ENCODE peak calls at places on chromosomes 16 and 17, in seven cellular contexts. Q is HCT116, V is SK-N-SH, J is H1, W is NT2/D1, B is GM12878, Y is HepG2. X is an unnamed sample.

GRCh38 chr17:68704897-68705296 is 103.7 kb upstream of the FAM20A start:
- DNase-seq in B (no peak), Y (no peak), V (no peak), W (no peak), Q (no peak), J (no peak), X (no peak)

GRCh38 chr17:31494259-31495048 is 103.0 kb downstream of the RAB11FIP4 start:
- DNase-seq in V (no peak), Q (no peak), B (peak; percentile 83), J (no peak), Y (no peak), W (no peak), X (no peak)

GRCh38 chr17:16351831-16352230 is 1.4 kb downstream of the CENPV start:
- DNase-seq in Q (no peak), V (no peak), J (no peak), B (no peak), W (no peak), Y (no peak), X (no peak)

GRCh38 chr17:57493171-57493570 is 236.8 kb downstream of the MSI2 start:
- DNase-seq in B (no peak), W (no peak), V (no peak), Q (no peak), J (no peak), Y (no peak), X (no peak)

GRCh38 chr17:50149425-50150353 is 788 bp downstream of the PPP1R9B start:
- DNase-seq in Y (no peak), V (peak; percentile 84), B (no peak), J (no peak), W (no peak), Q (no peak), X (peak; percentile 77)

GRCh38 chr16:63856537-63856936 is 1265.3 kb downstream of the CDH11 start:
- DNase-seq in W (no peak), V (no peak), Q (no peak), Y (no peak), J (no peak), B (no peak), X (no peak)

GRCh38 chr16:71426069-71426879 is 15.6 kb downstream of the TLE7 start:
- DNase-seq in V (peak; percentile 69), B (peak; percentile 67), J (peak; percentile 99), Y (peak; percentile 99), Q (peak; percentile 95), W (peak; percentile 93), X (peak; percentile 70)

GRCh38 chr17:73747221-73748002 is 103.2 kb upstream of the SDK2 start:
- DNase-seq in Q (no peak), W (no peak), B (no peak), V (no peak), Y (no peak), J (no peak), X (no peak)

GRCh38 chr16:21100447-21100846 is 50.2 kb downstream of the DNAH3 start:
- DNase-seq in W (no peak), Q (peak; percentile 19), J (no peak), Y (no peak), V (no peak), B (no peak), X (no peak)

GRCh38 chr16:21104124-21104860 is 46.4 kb downstream of the DNAH3 start:
- DNase-seq in V (peak; percentile 12), W (no peak), B (no peak), J (no peak), Q (no peak), Y (no peak), X (no peak)

GRCh38 chr16:21097151-21097550 is 53.5 kb downstream of the DNAH3 start:
- DNase-seq in B (no peak), J (no peak), Q (no peak), W (no peak), V (no peak), Y (no peak), X (no peak)

DNA sequence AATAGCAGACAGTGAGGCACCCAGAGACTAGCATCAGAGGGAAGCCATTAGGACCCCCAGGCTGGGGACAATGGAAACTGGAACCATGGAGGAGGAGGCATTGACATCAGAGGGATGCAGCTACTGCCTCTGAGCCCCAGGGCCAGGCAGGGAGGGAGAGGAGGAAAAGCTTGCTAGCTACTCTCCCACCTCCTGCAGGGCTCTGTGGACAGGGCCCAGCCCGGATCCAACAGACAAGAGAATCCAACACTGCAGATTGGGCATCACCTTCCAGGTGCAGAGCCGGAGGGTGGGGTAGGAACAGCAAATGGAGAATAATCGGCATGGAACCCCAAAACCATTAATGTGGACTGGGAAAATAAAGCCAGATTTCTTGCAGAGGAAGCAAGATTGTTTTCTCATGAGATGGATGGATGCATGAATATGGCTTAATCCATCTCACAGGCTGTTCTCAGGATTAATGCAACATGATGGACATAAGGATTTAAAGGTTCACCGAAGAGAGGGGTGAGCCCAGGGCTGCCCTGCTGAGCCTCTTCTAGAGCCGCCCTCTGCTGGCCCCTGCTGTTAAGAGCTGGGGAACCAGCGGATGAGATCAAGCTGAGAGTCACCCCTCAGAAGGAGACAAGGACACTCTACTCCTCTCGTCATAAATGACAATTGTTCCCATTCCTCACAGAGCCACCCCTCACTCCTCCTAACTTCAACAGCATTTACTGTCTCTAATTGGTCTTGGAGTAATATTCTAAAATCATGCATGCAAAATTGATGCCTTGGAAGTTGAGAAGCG is 48.8 kb downstream of the DNAH3 start:
- DNase-seq in J (no peak), W (no peak), Y (peak; percentile 43), B (no peak), Q (peak; percentile 19), V (peak; percentile 11), X (no peak)
- TF ChIP-seq YY1 in J (no peak), W (no peak), Y (no peak), B (no peak), Q (no peak), V (no peak), X (no peak)

GRCh38 chr16:10940501-10941079 is 1.7 kb downstream of the DEXI start:
- DNase-seq in B (no peak), J (no peak), W (no peak), Q (no peak), Y (no peak), V (no peak), X (no peak)

GRCh38 chr16:10942352-10943297 is at the start of gene DEXI:
- DNase-seq in V (peak; percentile 100), J (peak; percentile 96), B (peak; percentile 69), Q (peak; percentile 72), Y (peak; percentile 92), W (peak; percentile 84), X (peak; percentile 100)

GRCh38 chr16:10938844-10939648 is 3.2 kb downstream of the DEXI start:
- DNase-seq in Q (no peak), V (no peak), W (no peak), J (no peak), B (no peak), Y (peak; percentile 56), X (no peak)

GRCh38 chr16:10939649-10940206 is 2.5 kb downstream of the DEXI start:
- DNase-seq in V (no peak), W (no peak), B (no peak), J (no peak), Q (no peak), Y (no peak), X (no peak)

DNA sequence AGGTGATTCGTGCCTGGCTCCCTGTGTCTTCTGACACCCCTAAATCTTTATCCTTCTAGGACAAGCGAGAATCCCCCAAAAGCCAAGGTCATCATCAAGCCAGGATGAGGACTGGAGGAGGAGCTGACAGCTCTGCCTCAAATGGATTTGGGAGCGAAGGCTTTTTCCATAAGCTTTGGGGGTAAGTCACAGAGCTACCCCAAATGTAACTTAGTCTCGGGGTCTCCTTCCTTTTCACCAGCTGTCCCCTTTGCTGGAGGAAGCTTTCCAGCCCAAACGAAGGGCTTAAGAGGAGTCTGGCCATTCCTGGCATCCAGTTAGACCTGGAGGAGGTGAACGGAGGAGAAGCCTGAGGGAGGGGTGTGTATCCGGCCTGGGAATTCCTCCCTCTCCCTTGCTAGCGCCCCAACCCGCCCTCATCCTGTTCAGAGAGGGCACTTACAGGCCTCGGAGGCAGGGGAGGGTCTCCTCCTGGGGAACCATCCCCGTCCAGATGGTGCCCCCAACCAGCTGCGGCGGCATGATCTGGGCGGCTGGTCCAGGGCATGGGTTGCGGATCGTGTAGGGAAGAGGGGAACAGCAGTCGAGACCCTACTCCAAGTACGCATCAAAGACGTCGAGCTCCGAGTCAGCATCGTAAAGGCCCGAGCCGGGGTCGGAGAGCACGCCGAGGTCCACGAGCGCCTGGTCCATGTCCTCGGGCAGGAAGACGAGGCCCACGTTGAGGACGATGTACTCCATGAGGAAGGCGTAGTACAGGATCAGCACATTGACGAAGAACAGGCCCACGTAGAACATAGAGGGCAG is 938 bp downstream of the DEXI start:
- DNase-seq in V (no peak), Q (no peak), B (no peak), Y (no peak), W (no peak), J (peak; percentile 58), X (peak; percentile 18)
- TF ChIP-seq YY1 in V (no peak), Q (no peak), B (no peak), Y (no peak), W (no peak), J (no peak), X (no peak)

DNA sequence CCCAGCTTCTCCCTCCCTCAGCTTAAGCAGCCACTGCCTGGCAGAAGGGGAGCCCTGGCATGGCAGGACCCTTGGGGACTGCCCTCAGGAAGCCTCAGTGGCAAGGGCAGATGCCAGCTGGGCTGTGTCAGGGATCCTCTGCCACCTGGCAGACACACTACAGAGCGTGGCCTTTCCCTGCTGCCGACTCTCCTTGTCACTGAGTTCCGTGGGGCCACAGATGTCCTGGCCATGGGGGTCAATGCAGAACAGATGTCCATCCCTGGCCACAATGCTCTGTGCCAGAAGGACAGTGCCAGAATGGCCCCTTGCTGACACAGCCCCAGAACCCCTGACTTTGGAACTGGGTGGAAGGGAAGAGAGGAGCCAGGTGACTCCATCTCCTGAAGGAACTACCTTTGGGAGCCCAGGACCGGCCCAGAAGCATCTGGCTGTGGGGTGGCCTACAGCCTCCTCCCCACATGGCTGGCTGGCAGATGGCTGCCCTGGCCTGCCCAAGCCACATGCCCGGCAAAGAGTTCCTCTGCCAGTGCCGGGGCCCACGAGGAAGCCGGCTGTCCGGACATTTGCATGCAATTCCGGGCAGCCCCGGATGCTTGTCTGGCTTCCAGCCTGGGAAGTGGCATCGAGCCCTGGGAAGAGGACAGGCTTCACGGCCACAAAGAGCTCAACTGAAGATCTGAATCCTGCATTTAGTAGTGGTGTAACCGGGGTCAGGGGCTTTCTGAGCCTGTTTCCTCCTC is 24.1 kb downstream of the NPTX1 start:
- DNase-seq in V (no peak), Y (no peak), W (no peak), Q (no peak), J (no peak), B (no peak), X (no peak)
- TF ChIP-seq YY1 in V (no peak), Y (no peak), W (no peak), Q (no peak), J (no peak), B (no peak), X (no peak)

GRCh38 chr16:87583453-87584131 is 18.7 kb upstream of the JPH3 start:
- DNase-seq in J (no peak), V (no peak), Q (no peak), W (no peak), Y (no peak), B (no peak), X (no peak)

GRCh38 chr16:87582221-87582965 is 19.9 kb upstream of the JPH3 start:
- DNase-seq in W (no peak), J (no peak), V (peak; percentile 48), B (no peak), Y (no peak), Q (no peak), X (no peak)

GRCh38 chr16:87582966-87583325 is 19.4 kb upstream of the JPH3 start:
- DNase-seq in W (no peak), V (no peak), J (no peak), B (no peak), Y (no peak), Q (no peak), X (no peak)

GRCh38 chr16:87580855-87581261 is 21.4 kb upstream of the JPH3 start:
- DNase-seq in Q (no peak), V (peak; percentile 56), W (no peak), Y (no peak), B (no peak), J (no peak), X (peak; percentile 56)

DNA sequence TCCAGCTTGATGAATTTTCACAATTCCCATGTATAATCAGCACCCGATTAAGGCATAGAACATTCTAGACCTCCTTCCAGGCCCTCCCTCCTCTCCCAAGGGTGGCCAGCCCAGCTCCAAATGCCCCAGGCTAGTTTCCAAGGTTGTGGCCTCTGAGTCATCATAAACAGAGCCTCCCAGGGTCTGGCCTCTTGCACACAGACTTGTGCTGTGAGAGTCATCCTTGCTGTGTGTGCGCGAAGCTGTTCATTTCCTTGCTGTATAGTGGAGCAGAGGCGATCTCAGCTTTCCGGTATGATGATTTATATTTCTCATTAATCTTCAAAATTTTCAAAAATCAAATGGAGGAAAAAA is 20.5 kb upstream of the JPH3 start:
- DNase-seq in Y (peak; percentile 39), J (no peak), V (peak; percentile 58), Q (peak; percentile 51), W (no peak), B (no peak), X (peak; percentile 78)
- TF ChIP-seq YY1 in Y (no peak), J (no peak), V (no peak), Q (no peak), W (no peak), B (no peak), X (no peak)

X was measured in K562.